ENCODE peak calls at places on chromosomes 16 and 17, in six cellular contexts. J, G, X, W, Z and M are unnamed samples. For H3K4me1, the result is how much of the 10 kb centered on the place peaks cover.

GRCh38 chr16:10688291-10688690 is 6.4 kb downstream of the TEKT5 start:
- DNase-seq in J (no peak), G (no peak), X (no peak), W (peak), Z (no peak), M (no peak)

GRCh38 chr17:80261159-80261894 is 675 bp downstream of the RNF213 start:
- DNase-seq in J (peak), G (peak), X (peak), W (peak), Z (peak), M (peak)

GRCh38 chr16:58243528-58244004 is 45.7 kb upstream of the CSNK2A2 start:
- DNase-seq in J (no peak), G (no peak), X (no peak), W (no peak), Z (no peak), M (no peak)

GRCh38 chr16:75244844-75245758 is 6.3 kb downstream of the BCAR1 start:
- DNase-seq in J (peak), G (peak), X (peak), W (peak), Z (peak), M (no peak)

GRCh38 chr16:67535201-67535600 is 6.6 kb downstream of the RIPOR1 start:
- DNase-seq in J (no peak), G (no peak), X (no peak), W (no peak), Z (no peak), M (no peak)

GRCh38 chr16:30011505-30012480 is 966 bp upstream of the DOC2A start:
- DNase-seq in J (peak), G (no peak), X (no peak), W (no peak), Z (no peak), M (no peak)

GRCh38 chr16:50268352-50268751 is 2.0 kb downstream of the ADCY7 start:
- DNase-seq in J (no peak), G (no peak), X (no peak), W (no peak), Z (no peak), M (no peak)

GRCh38 chr17:34156741-34157589 is 98.1 kb upstream of the CCL2 start:
- DNase-seq in J (peak), G (no peak), X (no peak), W (no peak), Z (peak), M (no peak)

GRCh38 chr17:58156839-58157803 is 8.9 kb downstream of the OR4D1 start:
- DNase-seq in J (peak), G (peak), X (no peak), W (no peak), Z (no peak), M (no peak)

GRCh38 chr17:79132271-79133064 is 57.8 kb downstream of the ENGASE start:
- DNase-seq in J (no peak), G (no peak), X (no peak), W (no peak), Z (no peak), M (no peak)

GRCh38 chr16:79644977-79645667 is 44.6 kb upstream of the MAF start:
- DNase-seq in J (no peak), G (no peak), X (no peak), W (peak), Z (no peak), M (no peak)

GRCh38 chr16:68370921-68371651 is 60.3 kb downstream of the PRMT7 start:
- DNase-seq in J (no peak), G (no peak), X (no peak), W (no peak), Z (no peak), M (no peak)

GRCh38 chr17:32688221-32688620 is 188.7 kb downstream of the MYO1D start:
- DNase-seq in J (no peak), G (no peak), X (no peak), W (no peak), Z (no peak), M (no peak)

GRCh38 chr17:39404542-39405378 is 3.3 kb upstream of the FBXL20 start:
- DNase-seq in J (peak), G (no peak), X (no peak), W (no peak), Z (no peak), M (no peak)

GRCh38 chr17:75662511-75662910 is 4.4 kb downstream of the RECQL5 start:
- DNase-seq in J (no peak), G (no peak), X (no peak), W (no peak), Z (no peak), M (no peak)

GRCh38 chr16:85851034-85851780 is 47.8 kb upstream of the IRF8 start:
- DNase-seq in J (no peak), G (no peak), X (no peak), W (no peak), Z (no peak), M (no peak)

GRCh38 chr17:79800325-79801155 is 3.7 kb upstream of the CBX8 start:
- DNase-seq in J (peak), G (no peak), X (no peak), W (no peak), Z (no peak), M (peak)

GRCh38 chr16:23134274-23134673 is 15.0 kb downstream of the USP31 start:
- DNase-seq in J (no peak), G (peak), X (no peak), W (no peak), Z (no peak), M (no peak)

GRCh38 chr17:4551141-4551540 is 4.0 kb downstream of the MYBBP1A start:
- DNase-seq in J (peak), G (no peak), X (no peak), W (no peak), Z (no peak), M (no peak)

GRCh38 chr17:27550974-27551505 is 79.9 kb upstream of the LGALS9 start:
- DNase-seq in J (no peak), G (no peak), X (no peak), W (no peak), Z (no peak), M (no peak)

GRCh38 chr17:79720705-79721295 is 9.9 kb upstream of the ENPP7 start:
- DNase-seq in J (no peak), G (no peak), X (no peak), W (no peak), Z (no peak), M (peak)

GRCh38 chr17:35977509-35977908 is 3.8 kb downstream of the CCL16 start:
- DNase-seq in J (no peak), G (no peak), X (no peak), W (no peak), Z (no peak), M (no peak)

GRCh38 chr17:60387666-60388065 is 4.3 kb downstream of the USP32 start:
- DNase-seq in J (no peak), G (no peak), X (no peak), W (no peak), Z (no peak), M (no peak)

GRCh38 chr17:60383379-60383778 is 8.6 kb downstream of the USP32 start:
- DNase-seq in J (no peak), G (no peak), X (no peak), W (no peak), Z (no peak), M (no peak)

GRCh38 chr17:60388742-60389141 is 3.2 kb downstream of the USP32 start:
- DNase-seq in J (no peak), G (no peak), X (no peak), W (no peak), Z (no peak), M (peak)

GRCh38 chr17:60386475-60387058 is 5.4 kb downstream of the USP32 start:
- DNase-seq in J (peak), G (no peak), X (no peak), W (no peak), Z (no peak), M (peak)

GRCh38 chr17:60386137-60386395 is 5.9 kb downstream of the USP32 start:
- DNase-seq in J (peak), G (no peak), X (no peak), W (no peak), Z (no peak), M (no peak)
- H3K4me1 ChIP-seq in J (half or more), G (under half), X (under half), W (under half), Z (under half), M (half or more)

GRCh38 chr16:56258508-56259424 is 67.5 kb downstream of the GNAO1 start:
- DNase-seq in J (no peak), G (no peak), X (no peak), W (no peak), Z (no peak), M (no peak)
- H3K4me1 ChIP-seq in J (under half), G (under half), X (under half), W (under half), Z (under half), M (under half)

GRCh38 chr16:31362476-31363405 is 7.8 kb downstream of the ITGAX start:
- DNase-seq in J (no peak), G (no peak), X (no peak), W (no peak), Z (no peak), M (no peak)
- H3K4me1 ChIP-seq in J (under half), G (under half), X (under half), W (under half), Z (under half), M (under half)

GRCh38 chr17:77409282-77410161 is 268.8 kb downstream of the SEC14L1 start:
- DNase-seq in J (peak), G (peak), X (peak), W (peak), Z (no peak), M (no peak)

GRCh38 chr17:77408284-77408683 is 267.5 kb downstream of the SEC14L1 start:
- DNase-seq in J (no peak), G (no peak), X (peak), W (no peak), Z (no peak), M (no peak)

GRCh38 chr17:77414811-77415400 is 274.1 kb downstream of the SEC14L1 start:
- DNase-seq in J (no peak), G (no peak), X (no peak), W (no peak), Z (no peak), M (no peak)

GRCh38 chr17:77407321-77408277 is 266.8 kb downstream of the SEC14L1 start:
- DNase-seq in J (peak), G (no peak), X (peak), W (no peak), Z (no peak), M (no peak)

GRCh38 chr17:77410470-77410869 is 269.7 kb downstream of the SEC14L1 start:
- DNase-seq in J (peak), G (no peak), X (no peak), W (no peak), Z (no peak), M (no peak)
- H3K4me1 ChIP-seq in J (half or more), G (under half), X (under half), W (under half), Z (under half), M (under half)

GRCh38 chr16:17304124-17304813 is 166.5 kb downstream of the XYLT1 start:
- DNase-seq in J (no peak), G (no peak), X (no peak), W (peak), Z (no peak), M (no peak)

GRCh38 chr16:17302213-17302612 is 168.5 kb downstream of the XYLT1 start:
- DNase-seq in J (no peak), G (no peak), X (no peak), W (no peak), Z (no peak), M (no peak)

GRCh38 chr16:17301593-17302135 is 169.1 kb downstream of the XYLT1 start:
- DNase-seq in J (no peak), G (no peak), X (no peak), W (no peak), Z (no peak), M (no peak)

GRCh38 chr16:17302620-17303019 is 168.1 kb downstream of the XYLT1 start:
- DNase-seq in J (peak), G (no peak), X (no peak), W (no peak), Z (no peak), M (no peak)

GRCh38 chr16:17303101-17303500 is 167.7 kb downstream of the XYLT1 start:
- DNase-seq in J (no peak), G (no peak), X (no peak), W (no peak), Z (no peak), M (no peak)
- H3K4me1 ChIP-seq in J (under half), G (under half), X (under half), W (under half), Z (under half), M (under half)

GRCh38 chr17:19647697-19648474 is 665 bp upstream of the ALDH3A2 start:
- DNase-seq in J (peak), G (peak), X (peak), W (peak), Z (no peak), M (peak)
- H3K4me1 ChIP-seq in J (under half), G (under half), X (under half), W (under half), Z (under half), M (under half)

DNA sequence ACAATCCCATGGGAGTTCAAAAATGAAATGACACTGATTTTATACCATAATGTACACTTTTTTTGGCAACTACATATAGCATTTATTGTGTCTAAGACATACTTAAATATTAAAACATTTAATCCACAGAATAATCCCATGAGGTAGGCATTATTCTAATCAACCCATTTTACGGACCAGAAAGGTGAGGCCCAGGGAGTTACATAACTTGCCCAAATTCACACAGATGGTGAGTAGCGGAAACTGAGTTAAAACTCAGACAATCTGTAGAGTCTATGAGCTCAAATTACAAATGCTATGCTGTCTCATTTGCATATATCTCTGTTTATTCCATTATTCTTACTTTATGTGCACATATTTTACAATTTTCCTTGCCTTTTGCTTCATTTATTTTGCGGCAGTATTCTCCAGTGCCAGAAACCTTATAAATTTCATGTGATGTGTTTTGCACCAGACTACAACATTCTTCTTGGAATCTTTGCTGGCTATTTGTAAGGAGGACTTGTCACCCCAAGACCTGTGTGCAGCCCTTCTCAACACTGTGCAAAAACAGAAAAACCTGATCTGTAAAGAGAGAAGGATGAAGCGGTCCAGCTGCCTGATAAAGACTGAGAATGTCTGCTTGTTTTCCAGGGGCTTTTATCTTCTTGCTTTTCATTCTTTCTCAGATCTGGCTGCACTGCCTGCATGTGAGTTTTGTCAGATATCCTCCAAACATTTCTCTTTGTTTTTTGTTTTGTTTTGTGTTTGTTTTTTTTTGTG is 2.3 kb upstream of the ABCA9 start:
- DNase-seq in J (no peak), G (no peak), X (no peak), W (no peak), Z (no peak), M (no peak)
- H3K4me1 ChIP-seq in J (under half), G (under half), X (under half), W (under half), Z (under half), M (under half)

DNA sequence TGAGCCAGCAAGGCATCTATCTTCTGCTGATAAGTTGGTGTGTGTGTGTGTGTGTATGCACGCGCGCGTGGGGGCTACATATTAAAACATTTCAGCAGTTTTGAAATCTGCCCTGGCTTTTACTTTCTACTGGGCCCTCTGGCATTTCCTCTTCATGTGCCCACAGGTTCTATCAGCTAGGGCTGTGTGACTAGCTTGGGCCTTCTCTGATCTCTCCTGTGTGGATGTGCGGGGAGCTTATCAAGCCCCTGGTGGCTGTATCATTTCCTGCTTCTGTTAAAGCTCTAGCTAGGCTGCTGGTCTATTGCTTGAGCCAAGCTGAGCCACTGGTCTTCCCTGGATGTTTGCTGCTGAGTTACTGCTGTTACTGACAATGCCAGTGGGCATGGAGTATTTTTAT is 132.5 kb downstream of the AATF start:
- DNase-seq in J (no peak), G (no peak), X (no peak), W (no peak), Z (no peak), M (no peak)
- H3K4me1 ChIP-seq in J (under half), G (under half), X (under half), W (under half), Z (under half), M (under half)

GRCh38 chr17:66509913-66510312 is 207.5 kb downstream of the PRKCA start:
- DNase-seq in J (no peak), G (no peak), X (no peak), W (no peak), Z (no peak), M (no peak)
- H3K4me1 ChIP-seq in J (half or more), G (under half), X (under half), W (under half), Z (under half), M (under half)